ENCODE peak calls at places on chromosomes 4 and X, in four cellular contexts. N, H, Z and M are unnamed samples.

GRCh38 chrX:10755477-10756334 is 135.3 kb upstream of the MID1 start:
- DNase-seq in Z (peak; percentile 58), N (peak; percentile 81), H (no peak), M (no peak)

GRCh38 chrX:124208675-124209074 is 123.8 kb upstream of the TEX13D start:
- DNase-seq in Z (no peak), N (no peak), H (no peak), M (no peak)

GRCh38 chr4:167987285-167987684 is 105.1 kb upstream of the ANXA10 start:
- DNase-seq in H (no peak), N (no peak), Z (no peak), M (no peak)

GRCh38 chr4:9679704-9680478 is 101.5 kb upstream of the DRD5 start:
- DNase-seq in Z (no peak), H (no peak), N (no peak), M (no peak)

GRCh38 chrX:100673397-100673953 is 29.5 kb downstream of the SRPX2 start:
- DNase-seq in H (no peak), Z (peak; percentile 65), N (peak; percentile 91), M (no peak)

GRCh38 chr4:21827575-21827974 is 121.0 kb downstream of the KCNIP4 start:
- DNase-seq in Z (no peak), H (no peak), N (peak; percentile 25), M (no peak)

GRCh38 chr4:14247767-14248166 is 620.2 kb upstream of the BOD1L1 start:
- DNase-seq in N (no peak), H (no peak), Z (no peak), M (no peak)

GRCh38 chr4:61202100-61202637 is 2.0 kb downstream of the ADGRL3 start:
- DNase-seq in H (no peak), Z (no peak), N (no peak), M (no peak)

GRCh38 chrX:96027363-96027894 is 657.2 kb upstream of the DIAPH2 start:
- DNase-seq in N (no peak), Z (no peak), H (no peak), M (no peak)

GRCh38 chrX:122094611-122095010 is 1047.2 kb downstream of the GLUD2 start:
- DNase-seq in H (no peak), N (no peak), Z (no peak), M (no peak)

GRCh38 chrX:3680459-3680858 is 33.0 kb downstream of the PRKX start:
- DNase-seq in Z (no peak), H (no peak), N (peak; percentile 16), M (no peak)
- H3K9me1 ChIP-seq in Z (no peaks in the 10 kb centered on the region), H (no peaks in the 10 kb centered on the region), N (no peaks in the 10 kb centered on the region), M (no peaks in the 10 kb centered on the region)

DNA sequence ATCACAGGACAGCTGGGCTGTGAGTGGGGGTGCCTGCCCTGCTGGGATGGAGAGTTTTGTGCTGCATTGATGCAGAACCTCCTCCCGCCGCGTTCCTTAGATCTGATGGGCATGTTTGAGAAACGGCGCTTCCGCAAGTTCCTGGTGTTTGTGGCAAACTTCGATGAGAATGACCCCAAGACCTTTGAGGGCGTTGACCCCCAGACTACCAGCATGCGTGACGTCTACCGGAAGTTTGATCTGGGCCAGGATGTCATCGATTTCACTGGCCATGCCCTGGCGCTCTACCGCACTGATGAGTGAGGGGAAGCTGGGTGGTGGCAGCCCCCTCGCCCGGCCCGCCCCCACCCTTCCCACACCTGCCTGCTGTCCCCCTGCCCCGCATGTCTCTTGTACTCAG is 2.9 kb downstream of the GDI1 start:
- DNase-seq in Z (no peak), N (no peak), H (no peak), M (no peak)
- H3K9me1 ChIP-seq in Z (no peaks in the 10 kb centered on the region), N (no peaks in the 10 kb centered on the region), H (peaks cover 3% of the 10 kb centered on the region), M (no peaks in the 10 kb centered on the region)

GRCh38 chrX:131970347-131970746 is 52.8 kb upstream of the STK26 start:
- DNase-seq in N (no peak), Z (no peak), H (no peak), M (no peak)

GRCh38 chrX:131979116-131979515 is 44.0 kb upstream of the STK26 start:
- DNase-seq in H (no peak), Z (peak; percentile 6), N (no peak), M (no peak)

GRCh38 chrX:131977619-131978018 is 45.5 kb upstream of the STK26 start:
- DNase-seq in H (no peak), N (no peak), Z (peak; percentile 42), M (no peak)

GRCh38 chrX:131975851-131976250 is 47.3 kb upstream of the STK26 start:
- DNase-seq in N (no peak), Z (no peak), H (no peak), M (no peak)
- H3K9me1 ChIP-seq in N (no peaks in the 10 kb centered on the region), Z (no peaks in the 10 kb centered on the region), H (no peaks in the 10 kb centered on the region), M (no peaks in the 10 kb centered on the region)

GRCh38 chrX:111761578-111762135 is 80.7 kb downstream of the ALG13 start:
- DNase-seq in Z (no peak), H (no peak), N (no peak), M (no peak)

GRCh38 chrX:111759676-111760075 is 78.7 kb downstream of the ALG13 start:
- DNase-seq in Z (no peak), N (no peak), H (no peak), M (no peak)

GRCh38 chrX:111756486-111756885 is 75.5 kb downstream of the ALG13 start:
- DNase-seq in N (no peak), Z (no peak), H (no peak), M (no peak)
- H3K9me1 ChIP-seq in N (no peaks in the 10 kb centered on the region), Z (no peaks in the 10 kb centered on the region), H (no peaks in the 10 kb centered on the region), M (no peaks in the 10 kb centered on the region)

GRCh38 chrX:23938690-23939089 is 30.9 kb downstream of the CXorf58 start:
- DNase-seq in N (peak; percentile 38), H (no peak), Z (no peak), M (no peak)
- H3K9me1 ChIP-seq in N (no peaks in the 10 kb centered on the region), H (no peaks in the 10 kb centered on the region), Z (no peaks in the 10 kb centered on the region), M (no peaks in the 10 kb centered on the region)

GRCh38 chr4:67877086-67877485 is 6.7 kb downstream of the TMPRSS11D start:
- DNase-seq in H (no peak), Z (no peak), N (no peak), M (no peak)
- H3K9me1 ChIP-seq in H (no peaks in the 10 kb centered on the region), Z (no peaks in the 10 kb centered on the region), N (no peaks in the 10 kb centered on the region), M (no peaks in the 10 kb centered on the region)

DNA sequence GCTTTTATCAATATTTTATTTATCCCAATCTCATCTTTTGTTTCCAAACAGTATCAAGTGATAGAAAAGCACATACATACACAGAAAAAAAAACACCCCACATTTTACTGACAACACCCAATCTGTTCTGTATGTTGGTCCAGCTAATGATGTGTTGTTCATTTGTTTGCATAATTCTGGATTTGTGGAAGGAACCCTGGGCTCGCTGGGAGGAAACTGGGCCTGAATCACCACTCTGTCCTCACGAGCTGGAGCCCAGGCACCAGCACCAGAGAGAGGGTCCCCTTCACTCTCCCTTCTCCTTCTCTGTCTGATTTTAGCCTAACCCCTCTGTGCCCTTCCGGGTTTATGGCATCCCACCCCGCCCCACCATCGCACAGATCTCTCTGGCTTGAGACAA is 79.8 kb downstream of the PSAPL1 start:
- DNase-seq in N (peak; percentile 42), H (no peak), Z (no peak), M (no peak)
- H3K9me1 ChIP-seq in N (no peaks in the 10 kb centered on the region), H (peaks cover 4% of the 10 kb centered on the region), Z (no peaks in the 10 kb centered on the region), M (no peaks in the 10 kb centered on the region)